ENCODE peak calls at places on chromosomes 6 and 20, in ten cellular contexts. P is GM20000; N is dorsolateral prefrontal cortex; B is Caco-2; Y is spleen; W is WTC11; V is CD4-positive, alpha-beta T cell; L is HCT116; D is mesothelial cell of epicardium; K is A549. R is an unnamed sample.

GRCh38 chr6:142377112-142377848 is 75.5 kb downstream of the ADGRG6 start:
- DNase-seq in L (peak), Y (no peak), D (no peak), B (peak), P (no peak), K (no peak), N (no peak), W (peak), V (no peak), R (no peak)

GRCh38 chr6:107318100-107318736 is 141.1 kb downstream of the PDSS2 start:
- DNase-seq in W (peak), Y (peak), D (no peak), B (peak), P (peak), K (peak), V (no peak), L (peak), N (peak), R (peak)

GRCh38 chr6:53938810-53939209 is 144.0 kb downstream of the LRRC1 start:
- DNase-seq in W (no peak), Y (no peak), N (no peak), D (no peak), L (no peak), V (no peak), B (no peak), K (no peak), P (no peak), R (no peak)

GRCh38 chr20:48897298-48898044 is 24.0 kb upstream of the ARFGEF2 start:
- DNase-seq in D (no peak), B (no peak), K (peak), W (no peak), N (no peak), V (no peak), Y (no peak), P (no peak), L (peak), R (no peak)

GRCh38 chr6:148328876-148329567 is 13.6 kb upstream of the SASH1 start:
- DNase-seq in N (no peak), D (no peak), P (no peak), L (no peak), K (no peak), V (no peak), B (no peak), W (no peak), Y (no peak), R (no peak)

GRCh38 chr20:20465259-20465658 is 97.4 kb downstream of the INSM1 start:
- DNase-seq in B (no peak), Y (no peak), V (no peak), N (no peak), L (no peak), K (no peak), D (no peak), W (peak), P (no peak), R (no peak)

GRCh38 chr6:48135352-48136084 is 24.5 kb upstream of the PTCHD4 start:
- DNase-seq in V (no peak), N (no peak), Y (no peak), K (no peak), B (no peak), W (no peak), D (no peak), L (no peak), P (no peak), R (no peak)

GRCh38 chr6:26087284-26088115 is at the start of gene HFE:
- DNase-seq in D (no peak), B (peak), P (peak), V (peak), L (no peak), K (peak), W (peak), N (no peak), Y (peak), R (no peak)

GRCh38 chr6:137866200-137866913 is 702 bp upstream of the TNFAIP3 start:
- DNase-seq in K (no peak), P (peak), N (no peak), D (no peak), L (no peak), W (peak), Y (peak), V (no peak), B (peak), R (peak)

GRCh38 chr6:2103644-2104523 is 141.5 kb downstream of the GMDS start:
- DNase-seq in L (peak), B (no peak), V (no peak), K (peak), P (peak), W (no peak), Y (no peak), D (no peak), N (no peak), R (peak)

GRCh38 chr20:24741673-24742072 is 207.4 kb upstream of the CST7 start:
- DNase-seq in N (no peak), P (no peak), D (no peak), K (no peak), V (no peak), W (no peak), L (no peak), Y (no peak), B (no peak), R (no peak)

GRCh38 chr20:63049191-63049518 is 42.4 kb upstream of the BHLHE23 start:
- DNase-seq in Y (no peak), D (no peak), K (no peak), N (no peak), B (no peak), P (no peak), W (no peak), L (no peak), V (no peak), R (no peak)

GRCh38 chr6:43972179-43972914 is 154.9 kb downstream of the MRPL14 start:
- DNase-seq in B (no peak), V (no peak), K (no peak), Y (no peak), P (no peak), L (no peak), N (peak), D (no peak), W (no peak), R (no peak)

GRCh38 chr6:13163161-13163944 is 165.0 kb downstream of the TBC1D7 start:
- DNase-seq in D (no peak), K (no peak), L (no peak), N (no peak), B (no peak), Y (no peak), P (no peak), W (no peak), V (no peak), R (no peak)

GRCh38 chr20:8272758-8273157 is 140.7 kb downstream of the PLCB1 start:
- DNase-seq in V (no peak), L (no peak), N (no peak), Y (no peak), D (no peak), W (no peak), B (no peak), K (no peak), P (no peak), R (no peak)

GRCh38 chr20:50138479-50139393 is 14.8 kb downstream of the PEDS1 start:
- DNase-seq in P (no peak), K (no peak), D (no peak), W (peak), N (peak), B (no peak), L (no peak), Y (no peak), V (no peak), R (no peak)

GRCh38 chr6:4664117-4664626 is 112.0 kb upstream of the CDYL start:
- DNase-seq in D (no peak), V (no peak), W (no peak), P (no peak), B (no peak), N (peak), Y (no peak), K (no peak), L (no peak), R (no peak)

GRCh38 chr20:52923123-52923543 is 49.0 kb upstream of the TSHZ2 start:
- DNase-seq in V (no peak), L (no peak), K (no peak), W (no peak), P (no peak), Y (no peak), B (no peak), N (no peak), D (no peak), R (no peak)

GRCh38 chr20:63682384-63683139 is 13.9 kb upstream of the TNFRSF6B start:
- DNase-seq in W (no peak), Y (peak), B (peak), P (no peak), K (peak), D (no peak), N (peak), V (no peak), L (peak), R (no peak)

GRCh38 chr6:161169690-161170089 is 104.2 kb downstream of the AGPAT4 start:
- DNase-seq in K (no peak), D (no peak), N (no peak), P (no peak), W (no peak), L (no peak), B (no peak), V (no peak), Y (no peak), R (no peak)

GRCh38 chr6:42693725-42694323 is 28.6 kb downstream of the PRPH2 start:
- DNase-seq in B (no peak), Y (no peak), P (no peak), V (no peak), K (no peak), D (no peak), W (no peak), N (no peak), L (no peak), R (no peak)

GRCh38 chr6:51855310-51856082 is 231.9 kb downstream of the PKHD1 start:
- DNase-seq in Y (no peak), L (peak), B (peak), K (peak), P (peak), N (no peak), W (peak), V (no peak), D (no peak), R (peak)

GRCh38 chr6:63267828-63268227 is 52.0 kb downstream of the LGSN start:
- DNase-seq in P (no peak), K (no peak), B (no peak), N (no peak), W (no peak), Y (no peak), L (no peak), D (no peak), V (no peak), R (no peak)

GRCh38 chr6:63268574-63268973 is 51.2 kb downstream of the LGSN start:
- DNase-seq in V (no peak), W (no peak), Y (no peak), D (no peak), B (no peak), K (no peak), L (no peak), P (peak), N (no peak), R (no peak)

GRCh38 chr6:63269470-63269869 is 50.3 kb downstream of the LGSN start:
- DNase-seq in N (no peak), D (no peak), Y (no peak), L (no peak), W (no peak), K (no peak), P (peak), V (no peak), B (no peak), R (peak)

GRCh38 chr6:63275953-63276352 is 43.8 kb downstream of the LGSN start:
- DNase-seq in Y (no peak), V (no peak), P (no peak), K (no peak), W (no peak), L (no peak), D (no peak), N (no peak), B (no peak), R (no peak)

DNA sequence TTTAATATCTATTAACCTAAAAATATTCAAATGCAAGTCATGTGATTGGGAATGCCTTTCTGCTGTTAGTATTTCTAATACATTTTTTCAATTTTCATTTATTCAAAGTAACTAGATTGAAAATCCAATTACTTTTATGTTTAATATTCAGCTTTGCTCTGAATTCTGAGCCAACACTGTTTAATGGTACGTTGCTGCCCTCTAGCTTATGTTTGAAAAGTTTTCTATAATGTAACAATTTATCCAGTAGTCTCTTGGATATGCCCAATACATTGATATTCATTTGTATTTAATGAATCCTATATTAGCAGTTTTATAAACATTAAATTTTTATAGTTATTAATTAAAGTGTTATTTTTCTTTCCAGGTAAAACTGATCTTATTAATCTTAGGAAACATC is 47.4 kb downstream of the LGSN start:
- DNase-seq in L (peak), V (no peak), W (no peak), K (no peak), Y (no peak), N (no peak), P (peak), B (no peak), D (no peak), R (peak)
- TF ChIP-seq CTCF in L (peak), V (no peak), W (peak), K (peak), Y (no peak), N (peak), P (no peak), B (no peak), D (peak), R (peak)

GRCh38 chr20:10958279-10958678 is 284.5 kb upstream of the JAG1 start:
- DNase-seq in Y (no peak), N (no peak), V (no peak), W (no peak), K (no peak), L (no peak), D (no peak), P (no peak), B (no peak), R (no peak)

GRCh38 chr20:10963717-10964266 is 290.0 kb upstream of the JAG1 start:
- DNase-seq in P (no peak), N (no peak), V (no peak), L (no peak), K (no peak), Y (no peak), B (no peak), W (no peak), D (no peak), R (no peak)

GRCh38 chr20:10962937-10963336 is 289.1 kb upstream of the JAG1 start:
- DNase-seq in V (no peak), L (no peak), K (no peak), W (no peak), Y (no peak), D (no peak), P (no peak), B (no peak), N (no peak), R (no peak)

GRCh38 chr20:10960416-10960815 is 286.6 kb upstream of the JAG1 start:
- DNase-seq in K (no peak), V (no peak), L (no peak), W (no peak), N (no peak), D (no peak), Y (no peak), P (no peak), B (no peak), R (no peak)

DNA sequence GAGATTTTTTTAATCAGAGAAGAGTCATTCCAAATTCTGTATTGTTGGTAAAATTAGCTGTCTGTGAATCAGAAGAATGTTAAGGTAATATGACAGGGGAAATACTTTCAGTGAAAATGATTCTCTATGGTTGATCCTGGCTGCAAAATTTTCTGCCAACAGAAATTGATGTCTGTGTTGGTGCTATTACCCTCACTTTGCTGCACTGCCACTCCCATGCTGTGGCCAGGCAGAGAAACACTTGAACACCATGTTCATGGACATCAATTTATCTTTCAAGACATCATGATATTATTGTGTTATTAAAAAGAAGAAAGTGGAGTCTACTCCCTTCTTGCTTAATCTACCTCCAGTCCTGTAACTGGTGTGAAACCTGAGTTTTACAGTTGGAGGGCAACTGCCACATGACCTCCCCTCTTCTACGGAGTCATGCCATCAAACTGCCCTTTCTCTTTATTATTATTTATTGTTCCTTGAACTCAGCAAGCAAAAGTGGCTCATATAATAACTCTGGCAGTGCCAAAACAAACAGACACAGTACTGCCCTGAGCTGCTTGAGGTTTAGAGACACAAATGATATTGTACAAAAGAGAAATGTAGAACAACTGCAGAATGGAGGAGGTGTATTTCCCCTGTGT is 288.0 kb upstream of the JAG1 start:
- DNase-seq in L (no peak), V (no peak), D (no peak), Y (no peak), K (no peak), P (no peak), W (no peak), B (no peak), N (no peak), R (no peak)
- TF ChIP-seq CTCF in L (peak), V (no peak), D (no peak), Y (no peak), K (no peak), P (no peak), W (no peak), B (no peak), N (no peak), R (no peak)

GRCh38 chr6:69098910-69099309 is 463.8 kb downstream of the ADGRB3 start:
- DNase-seq in Y (no peak), N (no peak), B (no peak), K (no peak), W (no peak), P (no peak), D (no peak), L (no peak), V (no peak), R (no peak)
- TF ChIP-seq CTCF in Y (no peak), N (no peak), B (no peak), K (no peak), W (no peak), P (no peak), D (no peak), L (no peak), V (no peak), R (no peak)

DNA sequence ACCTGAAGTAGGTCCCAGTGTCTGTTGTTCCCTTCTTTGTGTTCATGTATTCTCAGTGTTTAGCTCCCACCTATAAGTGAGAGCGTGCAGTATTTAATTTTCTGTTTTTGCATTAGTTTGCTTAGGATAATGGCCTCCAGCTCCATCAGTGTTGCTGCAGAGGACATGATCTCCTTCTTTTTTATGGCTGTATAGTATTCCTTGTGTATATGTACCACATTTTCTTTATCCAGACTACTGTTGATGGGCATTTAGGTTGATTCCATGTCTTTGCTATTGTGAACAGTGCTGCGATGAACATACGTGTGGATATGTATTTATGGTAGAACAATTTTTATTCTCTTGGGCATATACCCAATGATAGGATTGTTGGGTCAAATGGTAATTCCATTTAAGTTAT is 125.4 kb downstream of the B3GAT2 start:
- DNase-seq in Y (no peak), L (no peak), V (no peak), W (no peak), N (no peak), B (no peak), K (no peak), P (no peak), D (no peak), R (no peak)
- TF ChIP-seq CTCF in Y (no peak), L (no peak), V (no peak), W (no peak), N (no peak), B (no peak), K (no peak), P (no peak), D (no peak), R (no peak)

GRCh38 chr20:54456972-54457371 is 18.4 kb upstream of the DOK5 start:
- DNase-seq in Y (no peak), P (no peak), D (no peak), L (no peak), W (no peak), K (no peak), N (no peak), V (no peak), B (no peak), R (no peak)
- TF ChIP-seq CTCF in Y (no peak), P (no peak), D (no peak), L (peak), W (no peak), K (no peak), N (no peak), V (no peak), B (no peak), R (no peak)

GRCh38 chr6:70221715-70222236 is 81.1 kb downstream of the COL9A1 start:
- DNase-seq in B (no peak), V (no peak), P (no peak), Y (no peak), L (no peak), W (no peak), D (no peak), K (no peak), N (no peak), R (no peak)
- TF ChIP-seq CTCF in B (no peak), V (no peak), P (no peak), Y (no peak), L (no peak), W (no peak), D (no peak), K (no peak), N (no peak), R (no peak)

GRCh38 chr6:158518196-158519127 is 41.4 kb upstream of the TMEM181 start:
- DNase-seq in B (peak), Y (no peak), W (peak), D (no peak), P (peak), N (peak), K (peak), L (peak), V (peak), R (peak)
- TF ChIP-seq CTCF in B (no peak), Y (peak), W (no peak), D (no peak), P (peak), N (peak), K (peak), L (peak), V (peak), R (peak)

GRCh38 chr20:36217226-36217625 is 19.1 kb upstream of the AAR2 start:
- DNase-seq in D (no peak), K (peak), W (peak), Y (peak), P (no peak), B (peak), V (no peak), N (no peak), L (peak), R (no peak)
- TF ChIP-seq CTCF in D (no peak), K (no peak), W (peak), Y (no peak), P (no peak), B (peak), V (no peak), N (no peak), L (peak), R (no peak)

GRCh38 chr6:41237128-41237527 is 9.0 kb downstream of the TREML4 start:
- DNase-seq in W (no peak), K (no peak), Y (no peak), D (no peak), N (no peak), P (no peak), L (no peak), V (no peak), B (no peak), R (no peak)

GRCh38 chr6:41236276-41236675 is 8.1 kb downstream of the TREML4 start:
- DNase-seq in N (no peak), K (no peak), V (no peak), P (no peak), Y (no peak), D (no peak), B (no peak), L (no peak), W (no peak), R (no peak)

GRCh38 chr6:41239467-41240159 is 11.5 kb downstream of the TREML4 start:
- DNase-seq in Y (no peak), N (no peak), K (no peak), W (peak), P (no peak), B (no peak), V (no peak), D (no peak), L (no peak), R (no peak)
- TF ChIP-seq CTCF in Y (no peak), N (no peak), K (no peak), W (no peak), P (no peak), B (no peak), V (no peak), D (no peak), L (no peak), R (no peak)

DNA sequence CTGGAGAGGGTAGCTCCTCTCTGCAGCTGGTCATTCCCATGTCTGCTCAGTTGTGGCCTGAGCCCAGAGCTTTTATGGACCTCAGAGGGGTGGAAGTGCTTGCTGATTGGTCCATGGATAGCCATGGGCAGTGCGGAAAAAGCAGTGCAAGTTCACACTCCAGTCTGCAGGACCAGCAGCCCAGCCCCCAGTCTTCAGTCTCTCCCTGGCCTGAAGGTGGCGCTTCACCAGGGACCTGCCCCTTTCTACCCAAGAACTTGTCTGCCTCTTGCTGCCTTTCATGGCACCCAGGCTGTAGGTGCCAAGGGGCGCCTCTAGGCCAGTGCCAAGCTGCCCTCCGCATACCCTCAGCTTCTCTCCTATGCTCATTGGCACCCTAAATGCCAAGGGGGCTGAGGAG is 91.0 kb downstream of the TBXT start:
- DNase-seq in V (no peak), P (no peak), N (no peak), W (peak), K (no peak), B (no peak), L (no peak), D (no peak), Y (no peak), R (no peak)
- TF ChIP-seq CTCF in V (no peak), P (no peak), N (no peak), W (peak), K (no peak), B (no peak), L (peak), D (no peak), Y (no peak), R (no peak)